ENCODE peak calls at places on chromosomes 12 and 14, in five cellular contexts. One of them, this sample, is unnamed.

GRCh38 chr12:55715169-55715764 is 579 bp upstream of the BLOC1S1 start:
- DNase-seq in IMR-90: no peak
- DNase-seq in neuronal stem cell: no peak
- DNase-seq in mesenchymal stem cell: no peak
- DNase-seq in H9: no peak
- DNase-seq in this sample: peak; percentile 40

GRCh38 chr14:96734076-96734622 is 63.0 kb upstream of the VRK1 start:
- DNase-seq in IMR-90: no peak
- DNase-seq in neuronal stem cell: no peak
- DNase-seq in mesenchymal stem cell: no peak
- DNase-seq in H9: no peak
- DNase-seq in this sample: no peak

GRCh38 chr12:48192861-48193260 is 9.4 kb downstream of the CCDC184 start:
- DNase-seq in IMR-90: no peak
- DNase-seq in neuronal stem cell: no peak
- DNase-seq in mesenchymal stem cell: no peak
- DNase-seq in H9: no peak
- DNase-seq in this sample: no peak

GRCh38 chr12:47758834-47759690 is at the start of gene RAPGEF3:
- DNase-seq in IMR-90: peak; percentile 75
- DNase-seq in neuronal stem cell: peak; percentile 63
- DNase-seq in mesenchymal stem cell: peak; percentile 90
- DNase-seq in H9: peak; percentile 89
- DNase-seq in this sample: peak; percentile 89

GRCh38 chr14:90281766-90282165 is 25.4 kb downstream of the PSMC1 start:
- DNase-seq in IMR-90: no peak
- DNase-seq in neuronal stem cell: no peak
- DNase-seq in mesenchymal stem cell: no peak
- DNase-seq in H9: no peak
- DNase-seq in this sample: no peak

GRCh38 chr12:113155641-113156040 is 6.1 kb downstream of the CFAP73 start:
- DNase-seq in IMR-90: no peak
- DNase-seq in neuronal stem cell: no peak
- DNase-seq in mesenchymal stem cell: no peak
- DNase-seq in H9: no peak
- DNase-seq in this sample: no peak

GRCh38 chr14:84826349-84826748 is 703.6 kb upstream of the FLRT2 start:
- DNase-seq in IMR-90: no peak
- DNase-seq in neuronal stem cell: no peak
- DNase-seq in mesenchymal stem cell: no peak
- DNase-seq in H9: no peak
- DNase-seq in this sample: no peak

GRCh38 chr14:34935552-34935951 is 47.2 kb upstream of the SRP54 start:
- DNase-seq in IMR-90: no peak
- DNase-seq in neuronal stem cell: no peak
- DNase-seq in mesenchymal stem cell: no peak
- DNase-seq in H9: no peak
- DNase-seq in this sample: no peak

GRCh38 chr12:4355843-4356327 is 23.6 kb downstream of the FGF23 start:
- DNase-seq in IMR-90: peak; percentile 8
- DNase-seq in neuronal stem cell: peak; percentile 36
- DNase-seq in mesenchymal stem cell: peak; percentile 9
- DNase-seq in H9: peak; percentile 96
- DNase-seq in this sample: peak; percentile 92

GRCh38 chr12:56297400-56297799 is 2.7 kb downstream of the CS start:
- DNase-seq in IMR-90: no peak
- DNase-seq in neuronal stem cell: no peak
- DNase-seq in mesenchymal stem cell: no peak
- DNase-seq in H9: no peak
- DNase-seq in this sample: no peak

GRCh38 chr12:131892711-131893604 is 1.5 kb upstream of the ULK1 start:
- DNase-seq in IMR-90: no peak
- DNase-seq in neuronal stem cell: no peak
- DNase-seq in mesenchymal stem cell: no peak
- DNase-seq in H9: peak; percentile 37
- DNase-seq in this sample: no peak

GRCh38 chr12:132503611-132504204 is 13.8 kb downstream of the FBRSL1 start:
- DNase-seq in IMR-90: no peak
- DNase-seq in neuronal stem cell: no peak
- DNase-seq in mesenchymal stem cell: no peak
- DNase-seq in H9: no peak
- DNase-seq in this sample: no peak

GRCh38 chr14:59208224-59208814 is 19.9 kb downstream of the DAAM1 start:
- DNase-seq in IMR-90: peak; percentile 69
- DNase-seq in neuronal stem cell: no peak
- DNase-seq in mesenchymal stem cell: peak; percentile 66
- DNase-seq in H9: no peak
- DNase-seq in this sample: peak; percentile 67

GRCh38 chr14:51396222-51396815 is 156.3 kb downstream of the TMX1 start:
- DNase-seq in IMR-90: peak; percentile 98
- DNase-seq in neuronal stem cell: no peak
- DNase-seq in mesenchymal stem cell: peak; percentile 88
- DNase-seq in H9: no peak
- DNase-seq in this sample: no peak

GRCh38 chr12:68176252-68176651 is 16.7 kb upstream of the IFNG start:
- DNase-seq in IMR-90: no peak
- DNase-seq in neuronal stem cell: no peak
- DNase-seq in mesenchymal stem cell: no peak
- DNase-seq in H9: no peak
- DNase-seq in this sample: no peak

GRCh38 chr12:121026274-121027045 is 10.2 kb upstream of the C12orf43 start:
- DNase-seq in IMR-90: no peak
- DNase-seq in neuronal stem cell: no peak
- DNase-seq in mesenchymal stem cell: no peak
- DNase-seq in H9: no peak
- DNase-seq in this sample: peak; percentile 90

GRCh38 chr14:34843011-34843554 is 32.1 kb downstream of the BAZ1A start:
- DNase-seq in IMR-90: peak; percentile 86
- DNase-seq in neuronal stem cell: no peak
- DNase-seq in mesenchymal stem cell: peak; percentile 83
- DNase-seq in H9: no peak
- DNase-seq in this sample: peak; percentile 27

GRCh38 chr12:105459760-105460325 is 129.4 kb downstream of the C12orf75 start:
- DNase-seq in IMR-90: no peak
- DNase-seq in neuronal stem cell: no peak
- DNase-seq in mesenchymal stem cell: no peak
- DNase-seq in H9: no peak
- DNase-seq in this sample: peak; percentile 94

GRCh38 chr12:100576311-100577036 is 3.0 kb downstream of the GAS2L3 start:
- DNase-seq in IMR-90: peak; percentile 95
- DNase-seq in neuronal stem cell: no peak
- DNase-seq in mesenchymal stem cell: peak; percentile 93
- DNase-seq in H9: no peak
- DNase-seq in this sample: no peak

GRCh38 chr14:90839024-90839888 is 23.0 kb upstream of the TTC7B start:
- DNase-seq in IMR-90: peak; percentile 63
- DNase-seq in neuronal stem cell: no peak
- DNase-seq in mesenchymal stem cell: peak; percentile 44
- DNase-seq in H9: no peak
- DNase-seq in this sample: no peak

GRCh38 chr12:84767079-84767478 is 145.5 kb downstream of the SLC6A15 start:
- DNase-seq in IMR-90: no peak
- DNase-seq in neuronal stem cell: no peak
- DNase-seq in mesenchymal stem cell: no peak
- DNase-seq in H9: no peak
- DNase-seq in this sample: no peak

GRCh38 chr14:28294834-28295440 is 471.6 kb upstream of the FOXG1 start:
- DNase-seq in IMR-90: no peak
- DNase-seq in neuronal stem cell: no peak
- DNase-seq in mesenchymal stem cell: no peak
- DNase-seq in H9: no peak
- DNase-seq in this sample: peak; percentile 64

GRCh38 chr14:100424504-100425453 is 101.6 kb downstream of the SLC25A47 start:
- DNase-seq in IMR-90: no peak
- DNase-seq in neuronal stem cell: no peak
- DNase-seq in mesenchymal stem cell: no peak
- DNase-seq in H9: no peak
- DNase-seq in this sample: no peak

GRCh38 chr14:20332946-20333782 is at the start of gene CCNB1IP1:
- DNase-seq in IMR-90: peak; percentile 91
- DNase-seq in neuronal stem cell: peak; percentile 64
- DNase-seq in mesenchymal stem cell: peak; percentile 93
- DNase-seq in H9: peak; percentile 76
- DNase-seq in this sample: peak; percentile 97

GRCh38 chr14:51716610-51717009 is 64.9 kb downstream of the FRMD6 start:
- DNase-seq in IMR-90: peak; percentile 52
- DNase-seq in neuronal stem cell: no peak
- DNase-seq in mesenchymal stem cell: peak; percentile 36
- DNase-seq in H9: no peak
- DNase-seq in this sample: no peak

GRCh38 chr12:34306133-34306830 is 284.0 kb downstream of the ALG10 start:
- DNase-seq in IMR-90: no peak
- DNase-seq in neuronal stem cell: no peak
- DNase-seq in mesenchymal stem cell: no peak
- DNase-seq in H9: no peak
- DNase-seq in this sample: no peak

DNA sequence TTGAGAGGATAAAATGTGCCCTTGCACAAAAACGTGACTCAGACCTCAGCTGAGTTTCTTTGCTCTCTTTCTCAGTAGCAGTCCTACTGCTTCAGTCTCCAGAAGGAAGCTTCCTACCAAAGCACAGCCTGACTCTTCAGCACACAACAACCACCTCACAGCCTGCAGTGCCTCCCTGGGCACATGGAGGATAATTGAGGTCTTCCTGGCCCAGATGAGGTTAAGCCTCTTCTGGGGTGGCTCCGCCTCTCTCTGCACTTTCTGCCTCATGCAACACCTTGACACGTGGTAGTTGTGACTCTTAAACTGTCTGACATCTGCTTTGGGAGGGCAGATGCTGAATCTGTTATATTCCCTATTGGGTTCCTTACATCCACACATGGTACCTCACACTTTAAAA is 33.8 kb downstream of the GIT2 start:
- DNase-seq in IMR-90: no peak
- DNase-seq in neuronal stem cell: no peak
- DNase-seq in mesenchymal stem cell: no peak
- DNase-seq in H9: peak; percentile 38
- DNase-seq in this sample: peak; percentile 55
- H3K4me1 ChIP-seq in IMR-90: peaks cover 1% of the 10 kb centered on the region
- H3K4me1 ChIP-seq in neuronal stem cell: no peaks in the 10 kb centered on the region
- H3K4me1 ChIP-seq in mesenchymal stem cell: peaks cover 4% of the 10 kb centered on the region
- H3K4me1 ChIP-seq in H9: no peaks in the 10 kb centered on the region
- H3K4me1 ChIP-seq in this sample: no peaks in the 10 kb centered on the region

GRCh38 chr14:32076278-32077080 is 625 bp upstream of the ARHGAP5 start:
- DNase-seq in IMR-90: peak; percentile 95
- DNase-seq in neuronal stem cell: peak; percentile 97
- DNase-seq in mesenchymal stem cell: peak; percentile 98
- DNase-seq in H9: peak; percentile 95
- DNase-seq in this sample: peak; percentile 98

GRCh38 chr14:32078030-32078793 is 1.1 kb downstream of the ARHGAP5 start:
- DNase-seq in IMR-90: peak; percentile 24
- DNase-seq in neuronal stem cell: no peak
- DNase-seq in mesenchymal stem cell: peak; percentile 63
- DNase-seq in H9: no peak
- DNase-seq in this sample: no peak

GRCh38 chr14:32078794-32079663 is 1.9 kb downstream of the ARHGAP5 start:
- DNase-seq in IMR-90: peak; percentile 31
- DNase-seq in neuronal stem cell: no peak
- DNase-seq in mesenchymal stem cell: peak; percentile 35
- DNase-seq in H9: no peak
- DNase-seq in this sample: peak; percentile 50

GRCh38 chr14:32075636-32076277 is 1.3 kb upstream of the ARHGAP5 start:
- DNase-seq in IMR-90: peak; percentile 2
- DNase-seq in neuronal stem cell: peak; percentile 20
- DNase-seq in mesenchymal stem cell: peak; percentile 50
- DNase-seq in H9: no peak
- DNase-seq in this sample: peak; percentile 29

GRCh38 chr14:32077081-32078029 is at the start of gene ARHGAP5:
- DNase-seq in IMR-90: peak; percentile 14
- DNase-seq in neuronal stem cell: peak; percentile 67
- DNase-seq in mesenchymal stem cell: peak; percentile 59
- DNase-seq in H9: peak; percentile 59
- DNase-seq in this sample: peak; percentile 84
- H3K23ac ChIP-seq in IMR-90: peak within 1 kb of the TSS; percentile 99
- H3K23ac ChIP-seq in neuronal stem cell: peak within 1 kb of the TSS; percentile 75
- H3K23ac ChIP-seq in mesenchymal stem cell: peak within 1 kb of the TSS; percentile 79
- H3K23ac ChIP-seq in H9: no peak within 1 kb of the TSS
- H3K23ac ChIP-seq in this sample: peak within 1 kb of the TSS; percentile 98

GRCh38 chr12:53969588-53970259 is 3.2 kb upstream of the HOXC11 start:
- DNase-seq in IMR-90: no peak
- DNase-seq in neuronal stem cell: no peak
- DNase-seq in mesenchymal stem cell: no peak
- DNase-seq in H9: no peak
- DNase-seq in this sample: no peak
- H3K4me1 ChIP-seq in IMR-90: no peaks in the 10 kb centered on the region
- H3K4me1 ChIP-seq in neuronal stem cell: no peaks in the 10 kb centered on the region
- H3K4me1 ChIP-seq in mesenchymal stem cell: peaks cover 23% of the 10 kb centered on the region
- H3K4me1 ChIP-seq in H9: no peaks in the 10 kb centered on the region
- H3K4me1 ChIP-seq in this sample: no peaks in the 10 kb centered on the region

GRCh38 chr12:122895290-122895689 is 634 bp downstream of the VPS37B start:
- DNase-seq in IMR-90: no peak
- DNase-seq in neuronal stem cell: no peak
- DNase-seq in mesenchymal stem cell: no peak
- DNase-seq in H9: no peak
- DNase-seq in this sample: no peak
- H3K23ac ChIP-seq in IMR-90: peak overlapping the region; percentile 98
- H3K23ac ChIP-seq in neuronal stem cell: no peak overlapping the region
- H3K23ac ChIP-seq in mesenchymal stem cell: no peak overlapping the region
- H3K23ac ChIP-seq in H9: no peak overlapping the region
- H3K23ac ChIP-seq in this sample: no peak overlapping the region

DNA sequence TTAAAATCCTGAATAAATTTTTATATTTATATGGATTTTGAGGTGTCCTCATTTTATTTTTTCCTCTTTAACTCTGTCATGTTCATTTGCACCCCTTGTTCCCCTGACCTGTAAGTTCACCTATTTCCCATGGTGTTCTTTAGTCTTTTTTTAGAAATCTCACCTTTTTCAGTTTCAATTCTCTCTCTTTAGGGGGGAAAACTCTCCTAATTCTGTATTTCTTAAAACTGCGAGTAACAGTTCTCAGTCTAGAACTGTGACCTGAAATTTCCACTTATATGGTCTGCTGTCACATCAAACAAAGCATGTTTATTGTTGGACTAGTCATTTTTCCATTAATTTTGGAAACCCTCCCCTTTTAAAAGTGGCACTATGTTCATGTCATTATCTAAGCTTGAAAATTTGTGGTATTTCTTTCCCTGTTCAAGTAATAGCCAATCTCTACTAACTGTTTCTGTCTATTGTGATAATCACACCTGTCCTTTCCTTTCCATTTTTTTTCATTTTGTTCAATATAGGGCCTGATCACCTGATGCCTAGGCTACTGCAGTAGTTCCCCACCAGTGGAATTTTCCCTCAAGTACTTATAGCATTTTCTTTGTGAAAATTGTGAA is 14.0 kb upstream of the FBXO33 start:
- DNase-seq in IMR-90: no peak
- DNase-seq in neuronal stem cell: no peak
- DNase-seq in mesenchymal stem cell: no peak
- DNase-seq in H9: no peak
- DNase-seq in this sample: no peak
- H3K4me1 ChIP-seq in IMR-90: no peaks in the 10 kb centered on the region
- H3K4me1 ChIP-seq in neuronal stem cell: no peaks in the 10 kb centered on the region
- H3K4me1 ChIP-seq in mesenchymal stem cell: peaks cover 2% of the 10 kb centered on the region
- H3K4me1 ChIP-seq in H9: no peaks in the 10 kb centered on the region
- H3K4me1 ChIP-seq in this sample: no peaks in the 10 kb centered on the region